ENCODE peak calls at places on chromosomes 13 and 19, in six cellular contexts. One of them, this sample, is unnamed.

GRCh38 chr19:51147663-51148062 is 5.6 kb downstream of the SIGLEC7 start:
- DNase-seq in lung: no peak
- DNase-seq in spleen: no peak
- DNase-seq in dorsolateral prefrontal cortex: no peak
- DNase-seq in fibroblast of pulmonary artery: no peak
- DNase-seq in CD8-positive, alpha-beta T cell: no peak
- DNase-seq in this sample: no peak

GRCh38 chr19:1655131-1655981 is 2.9 kb upstream of the TCF3 start:
- DNase-seq in lung: no peak
- DNase-seq in spleen: peak; percentile 76
- DNase-seq in dorsolateral prefrontal cortex: no peak
- DNase-seq in fibroblast of pulmonary artery: no peak
- DNase-seq in CD8-positive, alpha-beta T cell: no peak
- DNase-seq in this sample: no peak

GRCh38 chr19:20066861-20067260 is 10.9 kb upstream of the ZNF90 start:
- DNase-seq in lung: no peak
- DNase-seq in spleen: no peak
- DNase-seq in dorsolateral prefrontal cortex: no peak
- DNase-seq in fibroblast of pulmonary artery: no peak
- DNase-seq in CD8-positive, alpha-beta T cell: no peak
- DNase-seq in this sample: no peak

GRCh38 chr13:22357132-22357531 is 686.3 kb downstream of the FGF9 start:
- DNase-seq in lung: no peak
- DNase-seq in spleen: no peak
- DNase-seq in dorsolateral prefrontal cortex: no peak
- DNase-seq in fibroblast of pulmonary artery: no peak
- DNase-seq in CD8-positive, alpha-beta T cell: no peak
- DNase-seq in this sample: no peak

GRCh38 chr19:58562126-58563033 is 4.0 kb upstream of the UBE2M start:
- DNase-seq in lung: no peak
- DNase-seq in spleen: peak; percentile 89
- DNase-seq in dorsolateral prefrontal cortex: peak; percentile 36
- DNase-seq in fibroblast of pulmonary artery: peak; percentile 50
- DNase-seq in CD8-positive, alpha-beta T cell: peak; percentile 35
- DNase-seq in this sample: no peak

GRCh38 chr19:43934055-43934984 is 762 bp downstream of the ZNF45 start:
- DNase-seq in lung: no peak
- DNase-seq in spleen: no peak
- DNase-seq in dorsolateral prefrontal cortex: no peak
- DNase-seq in fibroblast of pulmonary artery: no peak
- DNase-seq in CD8-positive, alpha-beta T cell: no peak
- DNase-seq in this sample: no peak

GRCh38 chr19:52535831-52536800 is 8.6 kb downstream of the ZNF808 start:
- DNase-seq in lung: peak; percentile 82
- DNase-seq in spleen: peak; percentile 98
- DNase-seq in dorsolateral prefrontal cortex: peak; percentile 59
- DNase-seq in fibroblast of pulmonary artery: peak; percentile 71
- DNase-seq in CD8-positive, alpha-beta T cell: peak; percentile 94
- DNase-seq in this sample: no peak

GRCh38 chr13:75217949-75218348 is 264.0 kb downstream of the TBC1D4 start:
- DNase-seq in lung: no peak
- DNase-seq in spleen: no peak
- DNase-seq in dorsolateral prefrontal cortex: peak; percentile 34
- DNase-seq in fibroblast of pulmonary artery: peak; percentile 50
- DNase-seq in CD8-positive, alpha-beta T cell: no peak
- DNase-seq in this sample: no peak

GRCh38 chr19:31408460-31409124 is 59.4 kb upstream of the TSHZ3 start:
- DNase-seq in lung: no peak
- DNase-seq in spleen: no peak
- DNase-seq in dorsolateral prefrontal cortex: no peak
- DNase-seq in fibroblast of pulmonary artery: peak; percentile 98
- DNase-seq in CD8-positive, alpha-beta T cell: no peak
- DNase-seq in this sample: no peak

GRCh38 chr19:5287066-5287465 is 53.5 kb downstream of the PTPRS start:
- DNase-seq in lung: no peak
- DNase-seq in spleen: no peak
- DNase-seq in dorsolateral prefrontal cortex: no peak
- DNase-seq in fibroblast of pulmonary artery: no peak
- DNase-seq in CD8-positive, alpha-beta T cell: no peak
- DNase-seq in this sample: no peak

GRCh38 chr13:99955747-99956472 is 15.7 kb downstream of the ZIC5 start:
- DNase-seq in lung: no peak
- DNase-seq in spleen: no peak
- DNase-seq in dorsolateral prefrontal cortex: no peak
- DNase-seq in fibroblast of pulmonary artery: peak; percentile 27
- DNase-seq in CD8-positive, alpha-beta T cell: no peak
- DNase-seq in this sample: no peak

GRCh38 chr19:47623151-47623920 is 14.4 kb downstream of the BICRA start:
- DNase-seq in lung: no peak
- DNase-seq in spleen: no peak
- DNase-seq in dorsolateral prefrontal cortex: no peak
- DNase-seq in fibroblast of pulmonary artery: no peak
- DNase-seq in CD8-positive, alpha-beta T cell: no peak
- DNase-seq in this sample: no peak

GRCh38 chr13:50124536-50125305 is 109.5 kb downstream of the KCNRG start:
- DNase-seq in lung: no peak
- DNase-seq in spleen: peak; percentile 99
- DNase-seq in dorsolateral prefrontal cortex: peak; percentile 92
- DNase-seq in fibroblast of pulmonary artery: peak; percentile 57
- DNase-seq in CD8-positive, alpha-beta T cell: peak; percentile 95
- DNase-seq in this sample: no peak

GRCh38 chr19:4556574-4557185 is 2.8 kb downstream of the SEMA6B start:
- DNase-seq in lung: no peak
- DNase-seq in spleen: no peak
- DNase-seq in dorsolateral prefrontal cortex: no peak
- DNase-seq in fibroblast of pulmonary artery: no peak
- DNase-seq in CD8-positive, alpha-beta T cell: no peak
- DNase-seq in this sample: no peak

GRCh38 chr19:20162821-20163220 is 4.2 kb upstream of the ZNF486 start:
- DNase-seq in lung: no peak
- DNase-seq in spleen: peak; percentile 78
- DNase-seq in dorsolateral prefrontal cortex: no peak
- DNase-seq in fibroblast of pulmonary artery: no peak
- DNase-seq in CD8-positive, alpha-beta T cell: no peak
- DNase-seq in this sample: no peak

GRCh38 chr19:18607222-18608101 is 863 bp upstream of the CRLF1 start:
- DNase-seq in lung: no peak
- DNase-seq in spleen: no peak
- DNase-seq in dorsolateral prefrontal cortex: no peak
- DNase-seq in fibroblast of pulmonary artery: no peak
- DNase-seq in CD8-positive, alpha-beta T cell: no peak
- DNase-seq in this sample: no peak

GRCh38 chr13:32837973-32838940 is 178.0 kb upstream of the KL start:
- DNase-seq in lung: no peak
- DNase-seq in spleen: no peak
- DNase-seq in dorsolateral prefrontal cortex: no peak
- DNase-seq in fibroblast of pulmonary artery: no peak
- DNase-seq in CD8-positive, alpha-beta T cell: no peak
- DNase-seq in this sample: no peak

GRCh38 chr13:25468330-25469178 is 96.8 kb downstream of the ATP8A2 start:
- DNase-seq in lung: no peak
- DNase-seq in spleen: no peak
- DNase-seq in dorsolateral prefrontal cortex: peak; percentile 23
- DNase-seq in fibroblast of pulmonary artery: no peak
- DNase-seq in CD8-positive, alpha-beta T cell: no peak
- DNase-seq in this sample: no peak

GRCh38 chr13:107650081-107650701 is 565.1 kb downstream of the LIG4 start:
- DNase-seq in lung: peak; percentile 32
- DNase-seq in spleen: peak; percentile 68
- DNase-seq in dorsolateral prefrontal cortex: peak; percentile 25
- DNase-seq in fibroblast of pulmonary artery: peak; percentile 60
- DNase-seq in CD8-positive, alpha-beta T cell: peak; percentile 12
- DNase-seq in this sample: no peak

GRCh38 chr19:20928371-20928770 is 5.3 kb downstream of the ZNF85 start:
- DNase-seq in lung: no peak
- DNase-seq in spleen: no peak
- DNase-seq in dorsolateral prefrontal cortex: no peak
- DNase-seq in fibroblast of pulmonary artery: peak; percentile 54
- DNase-seq in CD8-positive, alpha-beta T cell: no peak
- DNase-seq in this sample: no peak

GRCh38 chr19:46756544-46756888 is 10.3 kb upstream of the STRN4 start:
- DNase-seq in lung: no peak
- DNase-seq in spleen: no peak
- DNase-seq in dorsolateral prefrontal cortex: no peak
- DNase-seq in fibroblast of pulmonary artery: no peak
- DNase-seq in CD8-positive, alpha-beta T cell: no peak
- DNase-seq in this sample: no peak

GRCh38 chr19:18769989-18770528 is 21.0 kb downstream of the COMP start:
- DNase-seq in lung: no peak
- DNase-seq in spleen: no peak
- DNase-seq in dorsolateral prefrontal cortex: no peak
- DNase-seq in fibroblast of pulmonary artery: no peak
- DNase-seq in CD8-positive, alpha-beta T cell: no peak
- DNase-seq in this sample: no peak

GRCh38 chr13:74301200-74302063 is 167.2 kb upstream of the KLF12 start:
- DNase-seq in lung: no peak
- DNase-seq in spleen: no peak
- DNase-seq in dorsolateral prefrontal cortex: no peak
- DNase-seq in fibroblast of pulmonary artery: no peak
- DNase-seq in CD8-positive, alpha-beta T cell: no peak
- DNase-seq in this sample: no peak

GRCh38 chr19:495440-496332 is 600 bp upstream of the MADCAM1 start:
- DNase-seq in lung: no peak
- DNase-seq in spleen: peak; percentile 87
- DNase-seq in dorsolateral prefrontal cortex: peak; percentile 72
- DNase-seq in fibroblast of pulmonary artery: peak; percentile 44
- DNase-seq in CD8-positive, alpha-beta T cell: peak; percentile 30
- DNase-seq in this sample: no peak

GRCh38 chr13:48515732-48516131 is 17.1 kb downstream of the RCBTB2 start:
- DNase-seq in lung: no peak
- DNase-seq in spleen: no peak
- DNase-seq in dorsolateral prefrontal cortex: no peak
- DNase-seq in fibroblast of pulmonary artery: no peak
- DNase-seq in CD8-positive, alpha-beta T cell: no peak
- DNase-seq in this sample: no peak

GRCh38 chr13:97423300-97424045 is 10.5 kb upstream of the RAP2A start:
- DNase-seq in lung: no peak
- DNase-seq in spleen: no peak
- DNase-seq in dorsolateral prefrontal cortex: peak; percentile 59
- DNase-seq in fibroblast of pulmonary artery: peak; percentile 25
- DNase-seq in CD8-positive, alpha-beta T cell: no peak
- DNase-seq in this sample: no peak

GRCh38 chr13:49292742-49293498 is 45.2 kb downstream of the CDADC1 start:
- DNase-seq in lung: peak; percentile 33
- DNase-seq in spleen: no peak
- DNase-seq in dorsolateral prefrontal cortex: peak; percentile 56
- DNase-seq in fibroblast of pulmonary artery: peak; percentile 92
- DNase-seq in CD8-positive, alpha-beta T cell: no peak
- DNase-seq in this sample: no peak

GRCh38 chr13:30466358-30466714 is 600 bp upstream of the HMGB1 start:
- DNase-seq in lung: no peak
- DNase-seq in spleen: no peak
- DNase-seq in dorsolateral prefrontal cortex: no peak
- DNase-seq in fibroblast of pulmonary artery: no peak
- DNase-seq in CD8-positive, alpha-beta T cell: no peak
- DNase-seq in this sample: no peak
- H3K4me3 ChIP-seq in lung: no peak overlapping the region
- H3K4me3 ChIP-seq in spleen: no peak overlapping the region
- H3K4me3 ChIP-seq in dorsolateral prefrontal cortex: no peak overlapping the region
- H3K4me3 ChIP-seq in fibroblast of pulmonary artery: peak overlapping the region; percentile 60
- H3K4me3 ChIP-seq in CD8-positive, alpha-beta T cell: no peak overlapping the region
- H3K4me3 ChIP-seq in this sample: peak overlapping the region; percentile 56

GRCh38 chr13:54185785-54186184 is 1157.2 kb downstream of the OLFM4 start:
- DNase-seq in lung: no peak
- DNase-seq in spleen: no peak
- DNase-seq in dorsolateral prefrontal cortex: no peak
- DNase-seq in fibroblast of pulmonary artery: no peak
- DNase-seq in CD8-positive, alpha-beta T cell: no peak
- DNase-seq in this sample: no peak
- TF ChIP-seq CTCF in lung: no peak
- TF ChIP-seq CTCF in spleen: no peak
- TF ChIP-seq CTCF in dorsolateral prefrontal cortex: no peak
- TF ChIP-seq CTCF in fibroblast of pulmonary artery: no peak
- TF ChIP-seq CTCF in CD8-positive, alpha-beta T cell: no peak
- TF ChIP-seq CTCF in this sample: peak; percentile 41

DNA sequence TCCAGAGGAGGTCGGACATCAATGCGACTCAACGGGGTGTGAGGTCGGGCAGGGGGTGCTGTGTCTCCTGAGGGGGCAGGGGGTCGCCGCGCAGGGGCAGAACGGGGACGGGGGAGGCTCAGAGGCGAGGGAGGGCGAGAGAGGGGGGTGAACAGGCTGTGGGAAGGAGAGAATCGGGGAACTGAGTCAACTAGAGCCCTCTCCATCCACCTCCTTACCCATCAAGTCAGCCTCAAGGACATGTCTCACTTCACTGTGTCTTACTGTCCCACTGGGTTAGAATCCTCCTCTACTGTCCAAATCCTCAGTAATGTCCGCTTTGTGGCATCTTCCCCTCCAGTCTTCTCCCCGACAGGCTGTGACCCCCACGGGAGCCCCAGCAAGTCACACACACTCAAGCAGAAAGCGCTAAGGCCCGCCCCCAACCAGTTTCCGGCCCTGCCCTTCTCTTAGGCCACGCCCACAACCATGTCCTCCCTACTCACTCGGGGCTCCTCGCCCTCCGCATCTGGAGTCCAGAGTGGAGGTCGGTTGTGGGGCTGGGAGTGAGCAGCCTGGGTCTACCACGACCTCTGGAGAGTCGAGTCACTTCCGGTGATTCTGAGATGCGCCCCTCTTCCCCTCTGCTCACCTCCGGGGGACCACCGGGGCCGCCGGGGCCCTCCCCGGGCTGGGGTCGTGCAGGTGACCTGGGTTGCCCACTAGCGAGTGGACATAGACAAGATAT is 9.3 kb downstream of the PLEKHA4 start:
- DNase-seq in lung: peak; percentile 74
- DNase-seq in spleen: peak; percentile 93
- DNase-seq in dorsolateral prefrontal cortex: no peak
- DNase-seq in fibroblast of pulmonary artery: no peak
- DNase-seq in CD8-positive, alpha-beta T cell: peak; percentile 84
- DNase-seq in this sample: no peak
- H3K4me3 ChIP-seq in lung: no peak overlapping the region
- H3K4me3 ChIP-seq in spleen: peak overlapping the region; percentile 3
- H3K4me3 ChIP-seq in dorsolateral prefrontal cortex: no peak overlapping the region
- H3K4me3 ChIP-seq in fibroblast of pulmonary artery: no peak overlapping the region
- H3K4me3 ChIP-seq in CD8-positive, alpha-beta T cell: peak overlapping the region; percentile 55
- H3K4me3 ChIP-seq in this sample: no peak overlapping the region

GRCh38 chr13:93364166-93364565 is 137.6 kb downstream of the GPC6 start:
- DNase-seq in lung: no peak
- DNase-seq in spleen: no peak
- DNase-seq in dorsolateral prefrontal cortex: no peak
- DNase-seq in fibroblast of pulmonary artery: peak; percentile 55
- DNase-seq in CD8-positive, alpha-beta T cell: no peak
- DNase-seq in this sample: no peak

GRCh38 chr13:93368705-93369104 is 142.1 kb downstream of the GPC6 start:
- DNase-seq in lung: no peak
- DNase-seq in spleen: no peak
- DNase-seq in dorsolateral prefrontal cortex: no peak
- DNase-seq in fibroblast of pulmonary artery: no peak
- DNase-seq in CD8-positive, alpha-beta T cell: no peak
- DNase-seq in this sample: no peak

GRCh38 chr13:93368296-93368695 is 141.7 kb downstream of the GPC6 start:
- DNase-seq in lung: no peak
- DNase-seq in spleen: no peak
- DNase-seq in dorsolateral prefrontal cortex: no peak
- DNase-seq in fibroblast of pulmonary artery: no peak
- DNase-seq in CD8-positive, alpha-beta T cell: no peak
- DNase-seq in this sample: no peak
- TF ChIP-seq CTCF in lung: no peak
- TF ChIP-seq CTCF in spleen: no peak
- TF ChIP-seq CTCF in dorsolateral prefrontal cortex: no peak
- TF ChIP-seq CTCF in fibroblast of pulmonary artery: no peak
- TF ChIP-seq CTCF in CD8-positive, alpha-beta T cell: no peak
- TF ChIP-seq CTCF in this sample: no peak

GRCh38 chr13:113105032-113105993 is at the start of gene F7:
- DNase-seq in lung: no peak
- DNase-seq in spleen: no peak
- DNase-seq in dorsolateral prefrontal cortex: no peak
- DNase-seq in fibroblast of pulmonary artery: no peak
- DNase-seq in CD8-positive, alpha-beta T cell: no peak
- DNase-seq in this sample: peak; percentile 11
- H3K4me3 ChIP-seq in lung: no peak within 1 kb of the TSS
- H3K4me3 ChIP-seq in spleen: no peak within 1 kb of the TSS
- H3K4me3 ChIP-seq in dorsolateral prefrontal cortex: no peak within 1 kb of the TSS
- H3K4me3 ChIP-seq in fibroblast of pulmonary artery: no peak within 1 kb of the TSS
- H3K4me3 ChIP-seq in CD8-positive, alpha-beta T cell: no peak within 1 kb of the TSS
- H3K4me3 ChIP-seq in this sample: no peak within 1 kb of the TSS

This sample was measured in LNCaP clone FGC.